ENCODE peak calls at places on chromosomes 4 and X, in five cellular contexts. One of them, this sample, is unnamed.

GRCh38 chr4:154743683-154744340 is at the start of gene LRAT:
- DNase-seq in foreskin fibroblast: no peak
- DNase-seq in BJ: no peak
- DNase-seq in NB4: no peak
- DNase-seq in activated CD8-positive, alpha-beta T cell treated with anti-CD3 and anti-CD28 coated beads for 36 hours: peak
- DNase-seq in this sample: no peak

GRCh38 chrX:47200385-47201150 is 6.9 kb downstream of the UBA1 start:
- DNase-seq in activated CD8-positive, alpha-beta T cell treated with anti-CD3 and anti-CD28 coated beads for 36 hours: no peak
- DNase-seq in foreskin fibroblast: peak
- DNase-seq in NB4: no peak
- DNase-seq in BJ: peak
- DNase-seq in this sample: no peak

GRCh38 chr4:110854021-110854678 is 231.3 kb upstream of the PITX2 start:
- DNase-seq in BJ: no peak
- DNase-seq in activated CD8-positive, alpha-beta T cell treated with anti-CD3 and anti-CD28 coated beads for 36 hours: no peak
- DNase-seq in foreskin fibroblast: peak
- DNase-seq in NB4: peak
- DNase-seq in this sample: no peak

GRCh38 chr4:146981651-146982050 is 36.0 kb upstream of the TTC29 start:
- DNase-seq in activated CD8-positive, alpha-beta T cell treated with anti-CD3 and anti-CD28 coated beads for 36 hours: no peak
- DNase-seq in NB4: no peak
- DNase-seq in BJ: peak
- DNase-seq in foreskin fibroblast: peak
- DNase-seq in this sample: no peak

GRCh38 chr4:82739292-82740190 is 59.1 kb downstream of the SCD5 start:
- DNase-seq in NB4: peak
- DNase-seq in BJ: no peak
- DNase-seq in foreskin fibroblast: peak
- DNase-seq in activated CD8-positive, alpha-beta T cell treated with anti-CD3 and anti-CD28 coated beads for 36 hours: peak
- DNase-seq in this sample: peak

GRCh38 chrX:97260679-97261078 is 377.0 kb downstream of the RPA4 start:
- DNase-seq in foreskin fibroblast: no peak
- DNase-seq in NB4: no peak
- DNase-seq in BJ: no peak
- DNase-seq in activated CD8-positive, alpha-beta T cell treated with anti-CD3 and anti-CD28 coated beads for 36 hours: no peak
- DNase-seq in this sample: no peak

GRCh38 chr4:41693629-41694028 is 54.9 kb downstream of the PHOX2B start:
- DNase-seq in BJ: no peak
- DNase-seq in NB4: peak
- DNase-seq in activated CD8-positive, alpha-beta T cell treated with anti-CD3 and anti-CD28 coated beads for 36 hours: no peak
- DNase-seq in foreskin fibroblast: peak
- DNase-seq in this sample: no peak

GRCh38 chrX:18146954-18147353 is 73.7 kb downstream of the BEND2 start:
- DNase-seq in activated CD8-positive, alpha-beta T cell treated with anti-CD3 and anti-CD28 coated beads for 36 hours: peak
- DNase-seq in BJ: no peak
- DNase-seq in foreskin fibroblast: no peak
- DNase-seq in NB4: peak
- DNase-seq in this sample: no peak

GRCh38 chr4:25523405-25523804 is 132.2 kb upstream of the SLC34A2 start:
- DNase-seq in foreskin fibroblast: no peak
- DNase-seq in activated CD8-positive, alpha-beta T cell treated with anti-CD3 and anti-CD28 coated beads for 36 hours: no peak
- DNase-seq in BJ: no peak
- DNase-seq in NB4: no peak
- DNase-seq in this sample: no peak

GRCh38 chr4:174561556-174561955 is 39.3 kb upstream of the HPGD start:
- DNase-seq in activated CD8-positive, alpha-beta T cell treated with anti-CD3 and anti-CD28 coated beads for 36 hours: no peak
- DNase-seq in BJ: no peak
- DNase-seq in foreskin fibroblast: no peak
- DNase-seq in NB4: no peak
- DNase-seq in this sample: no peak

GRCh38 chr4:7787681-7788141 is 151.9 kb downstream of the AFAP1 start:
- DNase-seq in activated CD8-positive, alpha-beta T cell treated with anti-CD3 and anti-CD28 coated beads for 36 hours: no peak
- DNase-seq in foreskin fibroblast: no peak
- DNase-seq in BJ: no peak
- DNase-seq in NB4: no peak
- DNase-seq in this sample: no peak

GRCh38 chrX:117834076-117834475 is 282.5 kb downstream of the KLHL13 start:
- DNase-seq in BJ: no peak
- DNase-seq in activated CD8-positive, alpha-beta T cell treated with anti-CD3 and anti-CD28 coated beads for 36 hours: no peak
- DNase-seq in NB4: no peak
- DNase-seq in foreskin fibroblast: no peak
- DNase-seq in this sample: no peak

GRCh38 chr4:57168986-57169385 is 58.8 kb upstream of the IGFBP7 start:
- DNase-seq in BJ: no peak
- DNase-seq in NB4: no peak
- DNase-seq in foreskin fibroblast: no peak
- DNase-seq in activated CD8-positive, alpha-beta T cell treated with anti-CD3 and anti-CD28 coated beads for 36 hours: no peak
- DNase-seq in this sample: no peak

GRCh38 chr4:20395160-20395773 is 143.6 kb downstream of the SLIT2 start:
- DNase-seq in BJ: no peak
- DNase-seq in NB4: peak
- DNase-seq in activated CD8-positive, alpha-beta T cell treated with anti-CD3 and anti-CD28 coated beads for 36 hours: peak
- DNase-seq in foreskin fibroblast: no peak
- DNase-seq in this sample: no peak

GRCh38 chr4:123127218-123127617 is 204.8 kb upstream of the NUDT6 start:
- DNase-seq in BJ: no peak
- DNase-seq in activated CD8-positive, alpha-beta T cell treated with anti-CD3 and anti-CD28 coated beads for 36 hours: no peak
- DNase-seq in NB4: peak
- DNase-seq in foreskin fibroblast: no peak
- DNase-seq in this sample: no peak
- TF ChIP-seq CTCF in BJ: no peak
- TF ChIP-seq CTCF in activated CD8-positive, alpha-beta T cell treated with anti-CD3 and anti-CD28 coated beads for 36 hours: no peak
- TF ChIP-seq CTCF in NB4: no peak
- TF ChIP-seq CTCF in foreskin fibroblast: no peak
- TF ChIP-seq CTCF in this sample: peak

GRCh38 chr4:120066525-120067333 is at the start of gene MAD2L1:
- DNase-seq in activated CD8-positive, alpha-beta T cell treated with anti-CD3 and anti-CD28 coated beads for 36 hours: peak
- DNase-seq in NB4: peak
- DNase-seq in foreskin fibroblast: peak
- DNase-seq in BJ: peak
- DNase-seq in this sample: peak

GRCh38 chr4:120066182-120066524 is 495 bp downstream of the MAD2L1 start:
- DNase-seq in foreskin fibroblast: no peak
- DNase-seq in NB4: peak
- DNase-seq in activated CD8-positive, alpha-beta T cell treated with anti-CD3 and anti-CD28 coated beads for 36 hours: peak
- DNase-seq in BJ: no peak
- DNase-seq in this sample: no peak

GRCh38 chr4:120070191-120070590 is 3.5 kb upstream of the MAD2L1 start:
- DNase-seq in BJ: peak
- DNase-seq in foreskin fibroblast: peak
- DNase-seq in activated CD8-positive, alpha-beta T cell treated with anti-CD3 and anti-CD28 coated beads for 36 hours: no peak
- DNase-seq in NB4: no peak
- DNase-seq in this sample: no peak

DNA sequence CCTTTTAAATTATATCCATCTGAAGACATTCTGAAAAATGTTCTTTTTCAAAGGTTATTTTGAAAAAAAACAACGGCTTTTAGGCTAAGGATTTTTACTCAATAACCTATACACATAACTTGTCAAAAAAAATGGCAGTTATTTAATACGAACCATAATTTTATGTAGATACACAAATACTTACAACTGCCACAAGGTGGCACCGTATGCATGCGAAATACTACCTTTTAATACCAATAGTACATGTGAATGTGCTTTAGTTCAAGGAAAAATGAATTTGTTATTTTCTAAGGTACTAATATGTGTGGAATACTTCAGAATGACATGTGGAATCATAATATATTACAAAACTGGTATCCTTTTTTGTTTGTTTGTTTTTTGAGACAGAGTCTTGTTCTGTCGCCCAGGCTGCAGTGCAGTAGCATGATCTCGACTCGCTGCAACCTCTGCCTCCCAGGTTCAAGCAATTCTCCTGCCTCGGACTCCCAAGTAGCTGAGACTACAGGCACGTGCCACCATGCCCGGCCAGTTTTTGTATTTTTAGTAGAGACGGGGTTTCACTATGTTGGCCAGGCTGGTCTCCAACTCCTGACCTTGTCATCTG is 4.6 kb upstream of the MAD2L1 start:
- DNase-seq in BJ: peak
- DNase-seq in activated CD8-positive, alpha-beta T cell treated with anti-CD3 and anti-CD28 coated beads for 36 hours: peak
- DNase-seq in foreskin fibroblast: peak
- DNase-seq in NB4: peak
- DNase-seq in this sample: no peak
- TF ChIP-seq CTCF in BJ: peak
- TF ChIP-seq CTCF in activated CD8-positive, alpha-beta T cell treated with anti-CD3 and anti-CD28 coated beads for 36 hours: peak
- TF ChIP-seq CTCF in foreskin fibroblast: peak
- TF ChIP-seq CTCF in NB4: peak
- TF ChIP-seq CTCF in this sample: peak

GRCh38 chrX:108167211-108167872 is 75.8 kb downstream of the ATG4A start:
- DNase-seq in activated CD8-positive, alpha-beta T cell treated with anti-CD3 and anti-CD28 coated beads for 36 hours: peak
- DNase-seq in foreskin fibroblast: no peak
- DNase-seq in BJ: no peak
- DNase-seq in NB4: no peak
- DNase-seq in this sample: no peak

GRCh38 chrX:108168961-108169740 is 77.6 kb downstream of the ATG4A start:
- DNase-seq in BJ: no peak
- DNase-seq in activated CD8-positive, alpha-beta T cell treated with anti-CD3 and anti-CD28 coated beads for 36 hours: no peak
- DNase-seq in NB4: no peak
- DNase-seq in foreskin fibroblast: no peak
- DNase-seq in this sample: no peak

GRCh38 chrX:108163333-108164082 is 71.9 kb downstream of the ATG4A start:
- DNase-seq in foreskin fibroblast: no peak
- DNase-seq in activated CD8-positive, alpha-beta T cell treated with anti-CD3 and anti-CD28 coated beads for 36 hours: no peak
- DNase-seq in NB4: no peak
- DNase-seq in BJ: no peak
- DNase-seq in this sample: no peak

GRCh38 chrX:108162265-108162664 is 70.7 kb downstream of the ATG4A start:
- DNase-seq in NB4: no peak
- DNase-seq in BJ: no peak
- DNase-seq in foreskin fibroblast: no peak
- DNase-seq in activated CD8-positive, alpha-beta T cell treated with anti-CD3 and anti-CD28 coated beads for 36 hours: no peak
- DNase-seq in this sample: no peak

DNA sequence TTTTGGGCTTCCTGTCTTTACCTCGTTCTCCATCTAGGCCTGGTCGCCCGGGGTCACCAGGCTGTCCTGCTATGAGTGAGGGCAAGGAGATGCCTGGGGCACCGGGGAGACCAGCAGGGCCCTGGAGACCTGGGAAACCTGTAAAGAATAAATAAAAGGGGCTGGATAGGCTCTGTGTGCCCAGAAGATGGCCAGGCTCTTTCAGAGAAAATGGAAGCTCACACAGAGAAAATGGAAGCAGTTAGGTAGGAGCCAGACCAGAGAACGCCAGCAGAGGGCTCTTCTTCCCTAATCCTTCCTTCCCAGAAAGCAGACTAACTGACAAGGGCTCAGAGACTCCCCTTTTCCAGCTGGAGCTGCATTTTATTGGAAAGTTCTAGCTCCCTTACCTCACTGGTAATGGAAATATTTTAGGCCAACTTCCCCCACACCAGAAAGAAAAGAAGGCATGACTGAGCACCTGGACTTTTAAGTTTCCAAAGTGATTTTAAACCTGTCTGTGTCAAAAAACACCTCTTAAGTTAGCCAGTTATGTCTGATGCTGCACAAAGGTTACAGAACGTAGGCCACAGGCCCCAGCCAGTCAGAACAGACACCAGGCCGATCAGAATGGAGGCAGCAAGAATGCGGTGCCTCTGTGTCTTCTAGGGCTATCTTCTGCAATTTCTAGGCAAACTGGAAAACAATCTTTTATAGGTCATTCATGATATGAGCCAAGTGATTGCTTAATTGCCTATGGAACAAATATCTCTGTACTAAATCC is 74.0 kb downstream of the ATG4A start:
- DNase-seq in foreskin fibroblast: peak
- DNase-seq in BJ: no peak
- DNase-seq in NB4: peak
- DNase-seq in activated CD8-positive, alpha-beta T cell treated with anti-CD3 and anti-CD28 coated beads for 36 hours: no peak
- DNase-seq in this sample: no peak
- TF ChIP-seq CTCF in foreskin fibroblast: peak
- TF ChIP-seq CTCF in BJ: peak
- TF ChIP-seq CTCF in NB4: peak
- TF ChIP-seq CTCF in activated CD8-positive, alpha-beta T cell treated with anti-CD3 and anti-CD28 coated beads for 36 hours: no peak
- TF ChIP-seq CTCF in this sample: no peak

GRCh38 chr4:178273168-178273567 is 830.9 kb upstream of the AGA start:
- DNase-seq in BJ: no peak
- DNase-seq in activated CD8-positive, alpha-beta T cell treated with anti-CD3 and anti-CD28 coated beads for 36 hours: no peak
- DNase-seq in NB4: no peak
- DNase-seq in foreskin fibroblast: no peak
- DNase-seq in this sample: no peak

GRCh38 chr4:178271386-178271785 is 829.1 kb upstream of the AGA start:
- DNase-seq in foreskin fibroblast: no peak
- DNase-seq in activated CD8-positive, alpha-beta T cell treated with anti-CD3 and anti-CD28 coated beads for 36 hours: no peak
- DNase-seq in BJ: no peak
- DNase-seq in NB4: no peak
- DNase-seq in this sample: no peak

DNA sequence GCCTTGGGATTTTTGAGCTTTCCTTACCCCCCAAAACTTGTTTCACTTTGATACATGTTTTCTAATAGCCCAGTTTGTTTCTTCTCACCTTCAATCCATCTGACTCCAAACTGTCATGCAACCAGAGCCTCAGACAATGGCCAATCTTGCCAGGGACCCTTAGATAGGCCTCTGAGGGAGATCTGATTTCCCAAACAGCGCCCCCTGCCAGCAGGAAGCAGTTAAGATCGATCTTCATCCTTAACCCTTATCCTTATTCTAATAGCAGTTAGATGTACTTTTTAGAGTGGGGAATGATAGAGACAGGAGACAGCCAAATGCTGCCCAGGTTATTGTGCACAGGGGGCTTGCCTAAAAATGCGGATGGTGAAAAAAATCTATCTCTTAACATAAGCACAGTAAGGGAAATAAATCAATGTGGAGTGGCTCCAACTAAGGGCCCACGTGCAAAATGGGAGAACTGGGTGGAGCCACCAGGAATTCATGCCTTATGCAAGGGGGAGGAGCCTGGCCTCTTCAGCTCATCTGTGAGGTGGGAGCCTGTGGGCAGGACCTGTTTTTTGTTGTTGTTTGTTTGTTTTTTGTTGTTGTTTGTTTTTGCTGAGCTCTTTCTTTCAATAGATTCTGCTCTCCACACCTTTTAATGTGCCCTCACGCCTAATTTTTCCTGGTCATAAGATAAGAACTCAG is 833.6 kb upstream of the AGA start:
- DNase-seq in NB4: peak
- DNase-seq in activated CD8-positive, alpha-beta T cell treated with anti-CD3 and anti-CD28 coated beads for 36 hours: peak
- DNase-seq in BJ: no peak
- DNase-seq in foreskin fibroblast: no peak
- DNase-seq in this sample: no peak
- TF ChIP-seq CTCF in NB4: peak
- TF ChIP-seq CTCF in activated CD8-positive, alpha-beta T cell treated with anti-CD3 and anti-CD28 coated beads for 36 hours: no peak
- TF ChIP-seq CTCF in BJ: no peak
- TF ChIP-seq CTCF in foreskin fibroblast: no peak
- TF ChIP-seq CTCF in this sample: no peak

GRCh38 chr4:178086324-178086723 is 644.1 kb upstream of the AGA start:
- DNase-seq in BJ: no peak
- DNase-seq in foreskin fibroblast: no peak
- DNase-seq in NB4: no peak
- DNase-seq in activated CD8-positive, alpha-beta T cell treated with anti-CD3 and anti-CD28 coated beads for 36 hours: no peak
- DNase-seq in this sample: no peak
- TF ChIP-seq CTCF in BJ: no peak
- TF ChIP-seq CTCF in foreskin fibroblast: no peak
- TF ChIP-seq CTCF in NB4: no peak
- TF ChIP-seq CTCF in activated CD8-positive, alpha-beta T cell treated with anti-CD3 and anti-CD28 coated beads for 36 hours: no peak
- TF ChIP-seq CTCF in this sample: no peak

GRCh38 chr4:145936142-145937020 is 2.2 kb downstream of the ZNF827 start:
- DNase-seq in foreskin fibroblast: peak
- DNase-seq in NB4: peak
- DNase-seq in BJ: no peak
- DNase-seq in activated CD8-positive, alpha-beta T cell treated with anti-CD3 and anti-CD28 coated beads for 36 hours: peak
- DNase-seq in this sample: no peak
- TF ChIP-seq CTCF in foreskin fibroblast: peak
- TF ChIP-seq CTCF in NB4: no peak
- TF ChIP-seq CTCF in BJ: peak
- TF ChIP-seq CTCF in activated CD8-positive, alpha-beta T cell treated with anti-CD3 and anti-CD28 coated beads for 36 hours: peak
- TF ChIP-seq CTCF in this sample: no peak

This sample was measured in CD14-positive monocyte.